ENCODE peak calls at places on chromosomes 2 and 18, in five cellular contexts. M, L, E, U and Z are unnamed samples. For H3K27me3, the result is how much of the 10 kb centered on the place peaks cover.

GRCh38 chr2:216633616-216634316 is 546 bp downstream of the IGFBP2 start:
- DNase-seq in U (no peak), E (no peak), M (peak), L (no peak), Z (peak)

GRCh38 chr18:10090668-10091067 is 176.9 kb downstream of the VAPA start:
- DNase-seq in L (no peak), U (no peak), M (no peak), E (no peak), Z (no peak)

GRCh38 chr2:164617466-164617865 is 3.8 kb downstream of the GRB14 start:
- DNase-seq in M (no peak), U (no peak), L (no peak), E (peak), Z (no peak)

GRCh38 chr18:12569791-12570190 is 88.1 kb downstream of the SPIRE1 start:
- DNase-seq in L (no peak), M (no peak), U (no peak), E (no peak), Z (no peak)

GRCh38 chr2:127256866-127257265 is 36.8 kb upstream of the CYP27C1 start:
- DNase-seq in U (no peak), L (no peak), M (no peak), E (no peak), Z (no peak)

GRCh38 chr2:186093168-186093567 is 354.6 kb downstream of the FSIP2 start:
- DNase-seq in E (no peak), U (no peak), M (no peak), L (no peak), Z (no peak)

GRCh38 chr2:240245706-240246105 is 105.2 kb upstream of the OTOS start:
- DNase-seq in L (no peak), M (no peak), U (peak), E (no peak), Z (peak)

GRCh38 chr2:215921884-215922283 is 91.5 kb downstream of the MREG start:
- DNase-seq in M (no peak), U (no peak), L (no peak), E (peak), Z (no peak)

GRCh38 chr2:237137626-237138323 is 52.1 kb downstream of the COPS8 start:
- DNase-seq in M (no peak), E (no peak), U (no peak), L (no peak), Z (no peak)

GRCh38 chr2:2662037-2662846 is 331.2 kb upstream of the MYT1L start:
- DNase-seq in L (no peak), U (no peak), M (no peak), E (no peak), Z (no peak)

GRCh38 chr18:39318008-39318407 is 1752.4 kb upstream of the CELF4 start:
- DNase-seq in U (no peak), M (no peak), E (no peak), L (no peak), Z (no peak)

GRCh38 chr2:218257390-218257981 is 3.3 kb upstream of the GPBAR1 start:
- DNase-seq in L (peak), M (peak), E (no peak), U (no peak), Z (peak)

GRCh38 chr2:23482188-23482587 is 97.2 kb downstream of the KLHL29 start:
- DNase-seq in U (no peak), E (no peak), M (no peak), L (no peak), Z (no peak)

GRCh38 chr18:49250819-49251388 is 209.5 kb downstream of the DYM start:
- DNase-seq in U (no peak), M (peak), E (peak), L (no peak), Z (no peak)

GRCh38 chr2:168599738-168600137 is 143.7 kb downstream of the CERS6 start:
- DNase-seq in E (no peak), L (no peak), U (no peak), M (no peak), Z (no peak)

GRCh38 chr2:18074476-18074875 is 196.0 kb downstream of the KCNS3 start:
- DNase-seq in E (no peak), L (no peak), U (no peak), M (no peak), Z (no peak)

GRCh38 chr2:125310671-125311364 is 1285.7 kb downstream of the CNTNAP5 start:
- DNase-seq in M (no peak), U (no peak), E (no peak), L (no peak), Z (no peak)

GRCh38 chr2:196201229-196201998 is 30.0 kb upstream of the STK17B start:
- DNase-seq in L (no peak), M (no peak), U (no peak), E (no peak), Z (no peak)

GRCh38 chr2:146003337-146003736 is 1483.4 kb upstream of the ZEB2 start:
- DNase-seq in E (no peak), U (no peak), M (no peak), L (no peak), Z (no peak)

GRCh38 chr2:189337648-189338047 is 103.6 kb upstream of the WDR75 start:
- DNase-seq in U (no peak), E (no peak), M (no peak), L (no peak), Z (no peak)

GRCh38 chr2:86790828-86791561 is at the start of gene CD8A:
- DNase-seq in M (peak), L (no peak), U (no peak), E (peak), Z (peak)

GRCh38 chr2:142180820-142181533 is 50.2 kb upstream of the LRP1B start:
- DNase-seq in E (peak), U (no peak), M (peak), L (peak), Z (peak)

GRCh38 chr2:95061601-95062183 is 36.2 kb downstream of the MAL start:
- DNase-seq in U (no peak), M (no peak), L (no peak), E (no peak), Z (peak)

GRCh38 chr2:25606892-25607291 is 66.5 kb downstream of the DTNB start:
- DNase-seq in U (no peak), E (no peak), L (peak), M (peak), Z (no peak)

GRCh38 chr2:66445076-66445724 is 10.3 kb downstream of the MEIS1 start:
- DNase-seq in L (no peak), E (no peak), U (no peak), M (peak), Z (peak)

GRCh38 chr2:240596080-240596460 is 9.5 kb downstream of the CAPN10 start:
- DNase-seq in M (no peak), U (no peak), L (no peak), E (no peak), Z (peak)

GRCh38 chr2:236570081-236570979 is 705 bp downstream of the ACKR3 start:
- DNase-seq in E (no peak), U (no peak), L (no peak), M (no peak), Z (no peak)

GRCh38 chr18:51151568-51152511 is 45.6 kb downstream of the MEX3C start:
- DNase-seq in L (no peak), U (no peak), M (peak), E (no peak), Z (peak)

GRCh38 chr18:31156831-31157763 is 5.6 kb downstream of the DSC1 start:
- DNase-seq in M (peak), E (no peak), U (no peak), L (no peak), Z (peak)

GRCh38 chr2:72292433-72292832 is 144.8 kb upstream of the CYP26B1 start:
- DNase-seq in L (no peak), M (no peak), U (no peak), E (peak), Z (no peak)

GRCh38 chr18:2139676-2140075 is 431.6 kb downstream of the METTL4 start:
- DNase-seq in U (no peak), M (no peak), L (no peak), E (no peak), Z (no peak)

GRCh38 chr18:25876334-25876979 is 214.0 kb downstream of the SS18 start:
- DNase-seq in U (no peak), E (no peak), L (no peak), M (no peak), Z (peak)

GRCh38 chr18:7958081-7958896 is 391.2 kb downstream of the PTPRM start:
- DNase-seq in M (no peak), L (no peak), U (no peak), E (no peak), Z (no peak)

GRCh38 chr2:143885461-143885860 is 634.5 kb downstream of the ZEB2 start:
- DNase-seq in E (no peak), U (no peak), M (no peak), L (no peak), Z (no peak)

GRCh38 chr18:68764016-68764415 is 33.9 kb upstream of the CCDC102B start:
- DNase-seq in E (peak), L (no peak), U (no peak), M (no peak), Z (no peak)

GRCh38 chr2:6073260-6074141 is 381.3 kb downstream of the SOX11 start:
- DNase-seq in U (no peak), L (no peak), M (no peak), E (peak), Z (peak)

GRCh38 chr18:45589559-45590041 is 25.7 kb upstream of the SLC14A2 start:
- DNase-seq in E (peak), U (no peak), M (peak), L (peak), Z (peak)

GRCh38 chr2:32847734-32848133 is 99.0 kb upstream of the LTBP1 start:
- DNase-seq in M (no peak), L (no peak), E (no peak), U (no peak), Z (no peak)

GRCh38 chr18:35868919-35869318 is 103.6 kb upstream of the RMP24 start:
- DNase-seq in M (no peak), U (no peak), E (no peak), L (no peak), Z (no peak)

GRCh38 chr2:47724221-47724981 is 58.5 kb upstream of the MSH6 start:
- DNase-seq in M (no peak), E (peak), L (no peak), U (no peak), Z (no peak)

DNA sequence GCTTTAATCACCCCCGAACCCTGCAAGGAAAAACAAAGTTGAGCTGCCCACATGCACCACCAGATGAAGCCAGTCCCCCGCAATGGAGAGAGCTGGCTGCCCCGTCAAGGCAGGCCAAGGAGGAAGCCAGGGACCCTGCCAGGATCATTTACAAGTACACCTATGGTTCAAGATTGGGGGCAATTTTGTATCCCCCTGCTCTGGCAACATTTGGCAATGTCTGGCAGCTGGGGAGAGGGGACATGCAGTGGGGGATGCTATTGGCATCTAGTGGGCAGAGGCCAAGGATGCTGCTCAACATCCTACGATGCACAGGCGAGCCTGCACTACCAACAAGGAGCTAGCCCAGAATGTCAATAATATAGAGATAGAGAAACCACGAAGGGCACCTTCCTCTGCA is 1.9 kb downstream of the ACTR1B start:
- DNase-seq in M (no peak), E (no peak), U (no peak), L (no peak), Z (no peak)
- H3K4me3 ChIP-seq in M (peak), E (no peak), U (no peak), L (no peak), Z (no peak)

GRCh38 chr2:26694001-26694400 is 1.5 kb downstream of the KCNK3 start:
- DNase-seq in L (no peak), E (no peak), M (no peak), U (no peak), Z (no peak)

GRCh38 chr2:26691881-26692813 is at the start of gene KCNK3:
- DNase-seq in U (no peak), L (no peak), M (peak), E (no peak), Z (peak)

GRCh38 chr2:26693287-26693849 is 846 bp downstream of the KCNK3 start:
- DNase-seq in U (no peak), L (no peak), M (peak), E (no peak), Z (peak)

GRCh38 chr2:26692814-26693286 is 328 bp downstream of the KCNK3 start:
- DNase-seq in M (peak), L (peak), E (no peak), U (no peak), Z (peak)

DNA sequence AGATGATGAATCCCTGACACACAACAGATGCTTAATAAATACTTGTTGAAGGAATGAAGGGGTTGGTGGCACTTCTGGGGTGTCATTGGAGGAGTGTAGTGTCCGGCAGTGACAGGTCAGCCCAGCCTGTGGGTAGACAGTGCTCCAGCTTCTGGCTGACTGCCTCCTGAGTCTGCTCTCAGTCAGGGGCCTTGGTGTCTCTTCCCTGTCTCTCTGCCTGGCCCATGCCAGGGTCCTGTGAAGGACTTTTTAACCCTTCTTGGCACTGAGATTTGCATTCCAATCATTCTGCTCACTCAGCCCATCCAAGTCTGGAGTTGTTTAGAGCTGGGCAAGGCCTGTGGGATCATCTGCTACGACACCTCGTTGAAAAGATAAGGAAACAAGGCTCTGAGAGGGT is 1.4 kb upstream of the KCNK3 start:
- DNase-seq in U (peak), L (no peak), M (no peak), E (no peak), Z (no peak)
- H3K27me3 ChIP-seq in U (under half), L (half or more), M (under half), E (half or more), Z (half or more)

DNA sequence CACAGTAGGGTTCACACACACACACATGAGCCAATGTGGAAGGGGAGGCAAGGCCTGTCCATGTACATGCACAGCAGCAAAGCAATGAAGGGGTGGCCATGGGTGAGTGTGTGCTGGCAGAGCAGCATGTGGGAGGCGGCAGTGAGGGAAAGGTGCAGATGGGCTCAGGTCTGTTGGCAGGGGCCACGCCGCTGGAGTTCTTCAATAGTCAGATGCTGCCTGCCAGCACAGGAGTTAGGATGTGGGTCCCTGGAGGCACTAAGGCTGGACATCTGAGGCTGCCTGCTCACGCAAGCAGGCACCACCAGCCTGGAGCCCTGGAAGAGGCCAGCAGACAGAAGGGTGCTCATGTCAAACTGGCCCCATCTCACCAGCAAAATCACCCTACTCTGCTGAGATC is 1304.9 kb downstream of the DSC3 start:
- DNase-seq in E (no peak), L (no peak), M (no peak), U (no peak), Z (no peak)
- H3K4me3 ChIP-seq in E (no peak), L (no peak), M (no peak), U (no peak), Z (no peak)

DNA sequence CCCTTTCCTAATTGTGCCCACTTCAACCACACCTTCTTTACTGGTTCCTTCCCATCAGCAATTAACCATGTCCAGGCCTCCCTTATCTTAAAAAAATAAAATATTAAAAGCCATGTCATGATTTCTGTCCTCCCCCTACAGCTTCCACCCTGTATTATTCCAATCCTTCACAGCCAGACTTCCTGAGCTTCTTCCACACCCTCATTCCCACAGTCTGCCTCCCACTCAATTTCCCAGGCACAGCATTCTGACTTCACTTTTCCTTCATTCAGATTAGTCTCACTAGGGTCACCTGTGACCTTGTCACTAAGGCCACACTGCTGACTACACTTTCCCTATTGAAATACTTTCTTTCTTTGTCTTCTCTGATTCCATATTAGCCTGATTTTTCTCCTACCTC is 159.4 kb downstream of the DIS3L2 start:
- DNase-seq in L (no peak), U (no peak), M (no peak), E (no peak), Z (no peak)
- H3K27me3 ChIP-seq in L (under half), U (under half), M (under half), E (under half), Z (under half)

GRCh38 chr18:59900222-59901128 is 679 bp downstream of the PMAIP1 start:
- DNase-seq in L (no peak), E (peak), U (no peak), M (peak), Z (peak)
- H3K4me3 ChIP-seq in L (peak), E (peak), U (peak), M (peak), Z (peak)

GRCh38 chr2:71283131-71283530 is 48.5 kb upstream of the ZNF638 start:
- DNase-seq in E (no peak), U (no peak), L (no peak), M (no peak), Z (no peak)
- H3K27me3 ChIP-seq in E (under half), U (under half), L (under half), M (under half), Z (under half)